ENCODE peak calls at places on chromosome 19, in eight cellular contexts. U is CD4-positive, CD25-positive, alpha-beta regulatory T cell; W is SK-N-SH; X is tibial artery; H is mammary epithelial cell; O is GM04504; B is cardiac fibroblast; I is nephron progenitor cell. M is an unnamed sample.

GRCh38 chr19:44684892-44685847 is 13.8 kb upstream of the CEACAM16 start:
- DNase-seq in U (no peak), W (no peak), X (no peak), H (peak; percentile 51), O (peak; percentile 81), B (peak; percentile 90), I (no peak), M (no peak)

GRCh38 chr19:48445256-48445605 is 552 bp upstream of the GRWD1 start:
- DNase-seq in U (no peak), W (peak; percentile 90), X (no peak), H (peak; percentile 88), O (peak; percentile 80), B (peak; percentile 94), I (no peak), M (no peak)

GRCh38 chr19:49389406-49389805 is 1.4 kb downstream of the KASH5 start:
- DNase-seq in U (no peak), W (no peak), X (no peak), H (no peak), O (no peak), B (no peak), I (no peak), M (no peak)

GRCh38 chr19:4175669-4175931 is 6.8 kb downstream of the SIRT6 start:
- DNase-seq in U (no peak), W (no peak), X (no peak), H (no peak), O (no peak), B (no peak), I (no peak), M (no peak)

GRCh38 chr19:7677664-7678311 is 898 bp downstream of the MCEMP1 start:
- DNase-seq in U (no peak), W (no peak), X (no peak), H (no peak), O (no peak), B (no peak), I (no peak), M (no peak)

GRCh38 chr19:42313096-42313839 is at the start of gene TMEM145:
- DNase-seq in U (no peak), W (peak; percentile 97), X (no peak), H (peak; percentile 24), O (no peak), B (peak; percentile 30), I (peak; percentile 79), M (peak; percentile 13)

GRCh38 chr19:55133639-55134444 is 15.2 kb downstream of the TNNT1 start:
- DNase-seq in U (no peak), W (no peak), X (no peak), H (no peak), O (no peak), B (no peak), I (no peak), M (no peak)

GRCh38 chr19:17749912-17750317 is 1.4 kb upstream of the FCHO1 start:
- DNase-seq in U (no peak), W (no peak), X (no peak), H (no peak), O (no peak), B (peak; percentile 32), I (no peak), M (no peak)

GRCh38 chr19:4877753-4878490 is 10.5 kb upstream of the PLIN3 start:
- DNase-seq in U (no peak), W (peak; percentile 57), X (peak; percentile 88), H (no peak), O (no peak), B (no peak), I (peak; percentile 38), M (no peak)

GRCh38 chr19:49498475-49498874 is 2.2 kb downstream of the RPS11 start:
- DNase-seq in U (no peak), W (no peak), X (no peak), H (no peak), O (no peak), B (no peak), I (no peak), M (no peak)

GRCh38 chr19:38433268-38433733 is at the start of gene RYR1:
- DNase-seq in U (peak; percentile 53), W (peak; percentile 90), X (peak; percentile 76), H (no peak), O (no peak), B (no peak), I (peak; percentile 88), M (no peak)

GRCh38 chr19:18017275-18018083 is 9.5 kb downstream of the ARRDC2 start:
- DNase-seq in U (no peak), W (no peak), X (peak; percentile 84), H (no peak), O (no peak), B (peak; percentile 47), I (no peak), M (no peak)

GRCh38 chr19:45179063-45179847 is 671 bp downstream of the BLOC1S3 start:
- DNase-seq in U (peak; percentile 28), W (peak; percentile 66), X (no peak), H (peak; percentile 42), O (no peak), B (peak; percentile 35), I (peak; percentile 61), M (peak; percentile 42)

GRCh38 chr19:17576758-17577532 is 21.5 kb downstream of the COLGALT1 start:
- DNase-seq in U (no peak), W (peak; percentile 61), X (no peak), H (peak; percentile 5), O (no peak), B (peak; percentile 45), I (peak; percentile 97), M (no peak)

GRCh38 chr19:1806184-1807029 is 5.7 kb downstream of the ATP8B3 start:
- DNase-seq in U (no peak), W (no peak), X (peak; percentile 66), H (no peak), O (no peak), B (no peak), I (no peak), M (no peak)

GRCh38 chr19:57465680-57466381 is 8.9 kb upstream of the VN1R1 start:
- DNase-seq in U (no peak), W (peak; percentile 48), X (no peak), H (peak; percentile 45), O (no peak), B (peak; percentile 70), I (no peak), M (peak; percentile 17)

GRCh38 chr19:5477451-5478215 is 22.4 kb downstream of the ZNRF4 start:
- DNase-seq in U (no peak), W (no peak), X (no peak), H (no peak), O (no peak), B (no peak), I (no peak), M (no peak)

GRCh38 chr19:43554317-43554895 is 20.9 kb downstream of the XRCC1 start:
- DNase-seq in U (no peak), W (no peak), X (no peak), H (no peak), O (no peak), B (no peak), I (no peak), M (no peak)

GRCh38 chr19:3420244-3420755 is 53.9 kb downstream of the NFIC start:
- DNase-seq in U (no peak), W (no peak), X (no peak), H (no peak), O (no peak), B (no peak), I (no peak), M (no peak)

GRCh38 chr19:17246681-17247425 is 1.1 kb upstream of the NR2F6 start:
- DNase-seq in U (no peak), W (peak; percentile 88), X (no peak), H (peak; percentile 21), O (no peak), B (peak; percentile 41), I (peak; percentile 49), M (no peak)

GRCh38 chr19:18156841-18157464 is 4.0 kb downstream of the PIK3R2 start:
- DNase-seq in U (no peak), W (peak; percentile 97), X (peak; percentile 90), H (peak; percentile 88), O (peak; percentile 58), B (peak; percentile 88), I (no peak), M (no peak)

GRCh38 chr19:39080431-39080830 is 3.7 kb upstream of the ACP7 start:
- DNase-seq in U (no peak), W (no peak), X (no peak), H (peak; percentile 23), O (no peak), B (no peak), I (no peak), M (no peak)

GRCh38 chr19:12828494-12828893 is 5.9 kb downstream of the RTBDN start:
- DNase-seq in U (no peak), W (peak; percentile 92), X (no peak), H (no peak), O (no peak), B (no peak), I (peak; percentile 69), M (no peak)

GRCh38 chr19:46591254-46591653 is 9.9 kb upstream of the CALM3 start:
- DNase-seq in U (no peak), W (no peak), X (no peak), H (no peak), O (no peak), B (no peak), I (no peak), M (no peak)

GRCh38 chr19:10686661-10687517 is 14.3 kb upstream of the QTRT1 start:
- DNase-seq in U (no peak), W (peak; percentile 10), X (no peak), H (peak; percentile 29), O (no peak), B (peak; percentile 79), I (no peak), M (no peak)

GRCh38 chr19:3357362-3357730 is 9.0 kb upstream of the NFIC start:
- DNase-seq in U (no peak), W (no peak), X (no peak), H (no peak), O (no peak), B (no peak), I (no peak), M (no peak)

GRCh38 chr19:11781295-11782057 is 14.7 kb downstream of the ZNF441 start:
- DNase-seq in U (no peak), W (no peak), X (no peak), H (no peak), O (no peak), B (peak; percentile 21), I (no peak), M (no peak)

GRCh38 chr19:14114854-14115253 is 2.7 kb downstream of the PRKACA start:
- DNase-seq in U (peak; percentile 29), W (peak; percentile 60), X (no peak), H (no peak), O (no peak), B (peak; percentile 51), I (peak; percentile 36), M (peak; percentile 22)

GRCh38 chr19:46355234-46355990 is 8.5 kb downstream of the PPP5C start:
- DNase-seq in U (no peak), W (no peak), X (peak; percentile 53), H (no peak), O (no peak), B (no peak), I (no peak), M (no peak)

GRCh38 chr19:1401138-1401888 is at the start of gene GAMT:
- DNase-seq in U (peak; percentile 44), W (peak; percentile 98), X (no peak), H (no peak), O (no peak), B (no peak), I (peak; percentile 73), M (peak; percentile 34)